ENCODE peak calls at places on chromosomes 4 and X, in seven cellular contexts. One of them, this sample, is unnamed.

GRCh38 chr4:84796388-84796787 is 170.1 kb downstream of the WDFY3 start:
- DNase-seq in OCI-M1: no peak
- DNase-seq in CD8-positive, alpha-beta T cell: no peak
- DNase-seq in stimulated activated CD8-positive, alpha-beta memory T cell treated with anti-CD3 and anti-CD28 coated beads, Interleukin-12 subunit alpha, Interleukin-12 subunit beta, amount 100 ng/mL, for 1 hour: no peak
- DNase-seq in HCEC 1CT: no peak
- DNase-seq in left ventricle myocardium inferior: no peak
- DNase-seq in posterior vena cava: no peak
- DNase-seq in this sample: no peak

GRCh38 chrX:31563792-31564191 is 492.0 kb upstream of the FTHL17 start:
- DNase-seq in posterior vena cava: no peak
- DNase-seq in OCI-M1: peak
- DNase-seq in left ventricle myocardium inferior: no peak
- DNase-seq in HCEC 1CT: no peak
- DNase-seq in stimulated activated CD8-positive, alpha-beta memory T cell treated with anti-CD3 and anti-CD28 coated beads, Interleukin-12 subunit alpha, Interleukin-12 subunit beta, amount 100 ng/mL, for 1 hour: no peak
- DNase-seq in CD8-positive, alpha-beta T cell: no peak
- DNase-seq in this sample: no peak

GRCh38 chr4:104381729-104382128 is 113.0 kb downstream of the CXXC4 start:
- DNase-seq in stimulated activated CD8-positive, alpha-beta memory T cell treated with anti-CD3 and anti-CD28 coated beads, Interleukin-12 subunit alpha, Interleukin-12 subunit beta, amount 100 ng/mL, for 1 hour: no peak
- DNase-seq in CD8-positive, alpha-beta T cell: no peak
- DNase-seq in left ventricle myocardium inferior: no peak
- DNase-seq in HCEC 1CT: no peak
- DNase-seq in OCI-M1: no peak
- DNase-seq in posterior vena cava: no peak
- DNase-seq in this sample: no peak

GRCh38 chr4:153137168-153137567 is 67.1 kb upstream of the TRIM2 start:
- DNase-seq in left ventricle myocardium inferior: no peak
- DNase-seq in OCI-M1: no peak
- DNase-seq in stimulated activated CD8-positive, alpha-beta memory T cell treated with anti-CD3 and anti-CD28 coated beads, Interleukin-12 subunit alpha, Interleukin-12 subunit beta, amount 100 ng/mL, for 1 hour: no peak
- DNase-seq in CD8-positive, alpha-beta T cell: no peak
- DNase-seq in HCEC 1CT: peak
- DNase-seq in posterior vena cava: no peak
- DNase-seq in this sample: no peak

GRCh38 chrX:153556767-153557166 is 39.3 kb downstream of the ATP2B3 start:
- DNase-seq in HCEC 1CT: no peak
- DNase-seq in posterior vena cava: no peak
- DNase-seq in stimulated activated CD8-positive, alpha-beta memory T cell treated with anti-CD3 and anti-CD28 coated beads, Interleukin-12 subunit alpha, Interleukin-12 subunit beta, amount 100 ng/mL, for 1 hour: no peak
- DNase-seq in OCI-M1: no peak
- DNase-seq in left ventricle myocardium inferior: no peak
- DNase-seq in CD8-positive, alpha-beta T cell: no peak
- DNase-seq in this sample: no peak

GRCh38 chr4:95129708-95130343 is 372.1 kb downstream of the BMPR1B start:
- DNase-seq in OCI-M1: peak
- DNase-seq in CD8-positive, alpha-beta T cell: no peak
- DNase-seq in HCEC 1CT: peak
- DNase-seq in posterior vena cava: no peak
- DNase-seq in stimulated activated CD8-positive, alpha-beta memory T cell treated with anti-CD3 and anti-CD28 coated beads, Interleukin-12 subunit alpha, Interleukin-12 subunit beta, amount 100 ng/mL, for 1 hour: no peak
- DNase-seq in left ventricle myocardium inferior: no peak
- DNase-seq in this sample: no peak

GRCh38 chrX:55489315-55490009 is at the start of gene USP51:
- DNase-seq in OCI-M1: peak
- DNase-seq in stimulated activated CD8-positive, alpha-beta memory T cell treated with anti-CD3 and anti-CD28 coated beads, Interleukin-12 subunit alpha, Interleukin-12 subunit beta, amount 100 ng/mL, for 1 hour: no peak
- DNase-seq in left ventricle myocardium inferior: peak
- DNase-seq in posterior vena cava: peak
- DNase-seq in CD8-positive, alpha-beta T cell: peak
- DNase-seq in HCEC 1CT: no peak
- DNase-seq in this sample: peak

GRCh38 chr4:26410385-26411293 is 79.6 kb downstream of the CCKAR start:
- DNase-seq in CD8-positive, alpha-beta T cell: no peak
- DNase-seq in stimulated activated CD8-positive, alpha-beta memory T cell treated with anti-CD3 and anti-CD28 coated beads, Interleukin-12 subunit alpha, Interleukin-12 subunit beta, amount 100 ng/mL, for 1 hour: peak
- DNase-seq in posterior vena cava: no peak
- DNase-seq in HCEC 1CT: peak
- DNase-seq in left ventricle myocardium inferior: no peak
- DNase-seq in OCI-M1: peak
- DNase-seq in this sample: no peak

GRCh38 chr4:121873604-121874003 is 3.3 kb upstream of the BBS7 start:
- DNase-seq in CD8-positive, alpha-beta T cell: no peak
- DNase-seq in left ventricle myocardium inferior: no peak
- DNase-seq in HCEC 1CT: no peak
- DNase-seq in posterior vena cava: no peak
- DNase-seq in OCI-M1: peak
- DNase-seq in stimulated activated CD8-positive, alpha-beta memory T cell treated with anti-CD3 and anti-CD28 coated beads, Interleukin-12 subunit alpha, Interleukin-12 subunit beta, amount 100 ng/mL, for 1 hour: no peak
- DNase-seq in this sample: no peak

GRCh38 chrX:8845060-8845459 is 43.9 kb upstream of the FAM9A start:
- DNase-seq in HCEC 1CT: peak
- DNase-seq in CD8-positive, alpha-beta T cell: no peak
- DNase-seq in stimulated activated CD8-positive, alpha-beta memory T cell treated with anti-CD3 and anti-CD28 coated beads, Interleukin-12 subunit alpha, Interleukin-12 subunit beta, amount 100 ng/mL, for 1 hour: no peak
- DNase-seq in OCI-M1: no peak
- DNase-seq in posterior vena cava: no peak
- DNase-seq in left ventricle myocardium inferior: no peak
- DNase-seq in this sample: no peak